ENCODE peak calls at places on chromosomes 6 and 20, in ten cellular contexts. E is foreskin fibroblast, K is dorsolateral prefrontal cortex, V is HFF-Myc, D is PC-3, W is choroid plexus epithelial cell, P is AG04450, N is upper lobe of right lung, L is natural killer cell, Y is mammary epithelial cell. J is an unnamed sample.
A peak's percentile ranks its signal among the peaks of the same experiment; 100 is the strongest.

GRCh38 chr6:43869792-43870659 is 100.0 kb downstream of the VEGFA start:
- DNase-seq in E (no peak), K (no peak), V (no peak), D (no peak), W (no peak), P (no peak), N (peak; percentile 41), L (no peak), Y (no peak), J (no peak)

GRCh38 chr6:158909938-158910337 is 90.1 kb downstream of the RSPH3 start:
- DNase-seq in E (no peak), K (no peak), V (no peak), D (no peak), W (no peak), P (no peak), N (no peak), L (no peak), Y (no peak), J (no peak)

GRCh38 chr20:11329271-11329670 is 588.4 kb upstream of the BTBD3 start:
- DNase-seq in E (no peak), K (no peak), V (no peak), D (no peak), W (no peak), P (no peak), N (no peak), L (no peak), Y (peak; percentile 53), J (no peak)

GRCh38 chr6:135181333-135182119 is 418 bp downstream of the MYB start:
- DNase-seq in E (no peak), K (no peak), V (no peak), D (no peak), W (no peak), P (no peak), N (no peak), L (no peak), Y (peak; percentile 20), J (no peak)

GRCh38 chr6:111721677-111722219 is 116.1 kb upstream of the TRAF3IP2 start:
- DNase-seq in E (peak; percentile 49), K (no peak), V (no peak), D (peak; percentile 62), W (peak; percentile 73), P (no peak), N (no peak), L (no peak), Y (no peak), J (peak; percentile 41)

GRCh38 chr6:2857580-2858337 is 16.1 kb upstream of the SERPINB1 start:
- DNase-seq in E (no peak), K (no peak), V (no peak), D (peak; percentile 49), W (peak; percentile 92), P (no peak), N (no peak), L (peak; percentile 60), Y (no peak), J (no peak)

GRCh38 chr6:149122850-149123821 is 194.4 kb upstream of the TAB2 start:
- DNase-seq in E (no peak), K (no peak), V (no peak), D (no peak), W (no peak), P (no peak), N (no peak), L (no peak), Y (no peak), J (no peak)

GRCh38 chr20:31720486-31721407 is 1.9 kb downstream of the BCL2L1 start:
- DNase-seq in E (no peak), K (no peak), V (no peak), D (peak; percentile 13), W (no peak), P (no peak), N (no peak), L (peak; percentile 34), Y (no peak), J (no peak)

GRCh38 chr6:36349240-36349639 is 12.6 kb upstream of the BNIP5 start:
- DNase-seq in E (no peak), K (no peak), V (no peak), D (peak; percentile 50), W (no peak), P (no peak), N (no peak), L (no peak), Y (peak; percentile 54), J (no peak)

GRCh38 chr20:58112017-58112781 is 116.3 kb downstream of the ANKRD60 start:
- DNase-seq in E (peak; percentile 61), K (no peak), V (no peak), D (peak; percentile 98), W (peak; percentile 67), P (no peak), N (no peak), L (no peak), Y (peak; percentile 96), J (peak; percentile 46)

GRCh38 chr6:166435574-166435973 is 52.8 kb upstream of the MPC1 start:
- DNase-seq in E (peak; percentile 1), K (no peak), V (no peak), D (no peak), W (peak; percentile 33), P (no peak), N (no peak), L (peak; percentile 49), Y (no peak), J (no peak)

GRCh38 chr6:165847407-165848098 is 184.5 kb upstream of the PDE10A start:
- DNase-seq in E (no peak), K (no peak), V (no peak), D (no peak), W (peak; percentile 12), P (no peak), N (no peak), L (no peak), Y (no peak), J (no peak)

GRCh38 chr6:40350942-40351217 is 236.3 kb downstream of the LRFN2 start:
- DNase-seq in E (no peak), K (no peak), V (no peak), D (no peak), W (no peak), P (no peak), N (no peak), L (no peak), Y (no peak), J (no peak)

GRCh38 chr6:82178084-82178758 is 69.3 kb downstream of the IBTK start:
- DNase-seq in E (no peak), K (no peak), V (peak; percentile 12), D (peak; percentile 41), W (peak; percentile 78), P (no peak), N (no peak), L (no peak), Y (peak; percentile 14), J (peak; percentile 37)

GRCh38 chr6:137933696-137934095 is 66.6 kb downstream of the TNFAIP3 start:
- DNase-seq in E (peak; percentile 89), K (no peak), V (peak; percentile 11), D (peak; percentile 70), W (peak; percentile 91), P (peak; percentile 23), N (no peak), L (no peak), Y (peak; percentile 95), J (peak; percentile 94)

GRCh38 chr6:154403803-154404202 is 47.2 kb upstream of the IPCEF1 start:
- DNase-seq in E (peak; percentile 78), K (no peak), V (peak; percentile 43), D (peak; percentile 41), W (peak; percentile 67), P (no peak), N (no peak), L (no peak), Y (peak; percentile 36), J (peak; percentile 48)

GRCh38 chr6:52409499-52409898 is 10.6 kb upstream of the EFHC1 start:
- DNase-seq in E (no peak), K (no peak), V (no peak), D (no peak), W (peak; percentile 25), P (no peak), N (no peak), L (no peak), Y (no peak), J (no peak)

GRCh38 chr6:137661601-137662000 is 167.4 kb upstream of the OLIG3 start:
- DNase-seq in E (peak; percentile 28), K (no peak), V (no peak), D (peak; percentile 54), W (peak; percentile 35), P (no peak), N (no peak), L (no peak), Y (peak; percentile 16), J (no peak)

DNA sequence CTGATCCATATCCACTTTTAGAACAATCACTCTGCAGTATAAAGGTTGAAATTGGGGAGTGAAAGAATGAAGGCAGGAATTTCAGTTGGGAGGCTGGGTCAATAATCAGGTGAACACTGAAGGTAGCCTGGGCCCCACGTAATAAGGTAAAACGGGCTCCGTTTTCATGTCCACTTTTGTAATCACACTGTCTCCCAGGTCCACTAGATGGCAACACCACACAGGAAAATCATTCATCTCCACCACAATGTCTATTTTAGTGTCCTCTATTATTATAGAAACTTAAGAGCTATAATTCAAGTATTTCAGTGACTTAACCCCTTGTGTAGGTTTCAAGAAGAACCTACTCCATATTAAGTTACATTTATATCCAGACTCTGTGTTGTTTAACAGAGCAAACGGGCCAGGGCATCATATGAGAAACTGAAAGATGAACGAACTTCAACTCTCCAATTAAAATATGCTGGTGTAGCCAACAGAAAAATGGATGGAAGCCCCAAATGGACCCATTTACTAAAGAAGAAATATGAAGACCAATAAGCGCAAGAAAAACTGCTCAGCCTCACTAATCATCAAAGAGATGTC is 45.9 kb upstream of the MC3R start:
- DNase-seq in E (no peak), K (no peak), V (no peak), D (peak; percentile 64), W (peak; percentile 28), P (no peak), N (no peak), L (no peak), Y (peak; percentile 23), J (peak; percentile 4)
- TF ChIP-seq CTCF in E (peak; percentile 31), K (peak; percentile 46), V (peak; percentile 26), D (peak; percentile 78), W (peak; percentile 46), P (peak; percentile 21), N (peak; percentile 37), L (no peak), Y (peak; percentile 76), J (peak; percentile 73)

GRCh38 chr6:39167321-39167720 is 52.3 kb upstream of the SAYSD1 start:
- DNase-seq in E (no peak), K (no peak), V (no peak), D (no peak), W (no peak), P (no peak), N (no peak), L (no peak), Y (no peak), J (no peak)
- TF ChIP-seq CTCF in E (no peak), K (no peak), V (no peak), D (no peak), W (no peak), P (no peak), N (no peak), L (no peak), Y (no peak), J (no peak)

GRCh38 chr20:63658749-63659187 is 656 bp downstream of the RTEL1 start:
- DNase-seq in E (peak; percentile 33), K (no peak), V (no peak), D (no peak), W (peak; percentile 65), P (no peak), N (peak; percentile 76), L (no peak), Y (no peak), J (peak; percentile 28)
- TF ChIP-seq CTCF in E (no peak), K (no peak), V (no peak), D (no peak), W (no peak), P (no peak), N (no peak), L (no peak), Y (no peak), J (no peak)

GRCh38 chr6:1379026-1379809 is 10.2 kb upstream of the FOXF2 start:
- DNase-seq in E (no peak), K (no peak), V (no peak), D (no peak), W (no peak), P (no peak), N (no peak), L (no peak), Y (no peak), J (no peak)
- TF ChIP-seq CTCF in E (peak; percentile 15), K (no peak), V (no peak), D (no peak), W (no peak), P (no peak), N (no peak), L (no peak), Y (no peak), J (peak; percentile 41)

J was measured in HFFc6.